ENCODE peak calls at places on chromosomes 3 and 15, in nine cellular contexts. B, E, M, O, G, A, R, Y and X are unnamed samples. For H3K4me1, the result is how much of the 10 kb centered on the place peaks cover.

GRCh38 chr3:157174265-157174615 is 14.3 kb upstream of the CCNL1 start:
- DNase-seq in B (peak), E (no peak), M (no peak), O (peak), G (no peak), A (no peak), R (no peak), Y (peak), X (no peak)

GRCh38 chr3:14253022-14253761 is 74.6 kb downstream of the LSM3 start:
- DNase-seq in B (peak), E (no peak), M (no peak), O (no peak), G (no peak), A (no peak), R (no peak), Y (no peak), X (no peak)

GRCh38 chr3:117814975-117815374 is 1105.4 kb downstream of the TUSC7 start:
- DNase-seq in B (no peak), E (no peak), M (no peak), O (no peak), G (no peak), A (no peak), R (no peak), Y (no peak), X (no peak)

GRCh38 chr3:4997946-4998345 is 18.7 kb downstream of the BHLHE40 start:
- DNase-seq in B (no peak), E (no peak), M (no peak), O (no peak), G (no peak), A (peak), R (no peak), Y (no peak), X (no peak)

GRCh38 chr15:41061667-41062066 is 54.4 kb downstream of the INO80 start:
- DNase-seq in B (no peak), E (no peak), M (no peak), O (no peak), G (no peak), A (no peak), R (no peak), Y (no peak), X (no peak)

GRCh38 chr3:183537295-183537730 is 18.2 kb downstream of the KLHL6 start:
- DNase-seq in B (peak), E (peak), M (no peak), O (no peak), G (peak), A (no peak), R (no peak), Y (no peak), X (no peak)

GRCh38 chr15:75648156-75649000 is 666 bp downstream of the SNX33 start:
- DNase-seq in B (peak), E (peak), M (peak), O (peak), G (peak), A (no peak), R (no peak), Y (peak), X (no peak)

GRCh38 chr3:18780941-18781340 is 355.8 kb upstream of the SATB1 start:
- DNase-seq in B (no peak), E (no peak), M (no peak), O (no peak), G (no peak), A (no peak), R (no peak), Y (no peak), X (no peak)

GRCh38 chr3:64902991-64903390 is 215.2 kb upstream of the ADAMTS9 start:
- DNase-seq in B (peak), E (no peak), M (no peak), O (no peak), G (no peak), A (no peak), R (no peak), Y (no peak), X (no peak)

GRCh38 chr15:58454950-58455401 is 23.2 kb downstream of the LIPC start:
- DNase-seq in B (no peak), E (no peak), M (no peak), O (no peak), G (no peak), A (no peak), R (no peak), Y (no peak), X (no peak)

GRCh38 chr15:58459562-58459961 is 27.8 kb downstream of the LIPC start:
- DNase-seq in B (no peak), E (peak), M (no peak), O (no peak), G (peak), A (no peak), R (no peak), Y (no peak), X (no peak)

GRCh38 chr15:58458076-58458475 is 26.3 kb downstream of the LIPC start:
- DNase-seq in B (peak), E (peak), M (no peak), O (no peak), G (no peak), A (no peak), R (no peak), Y (no peak), X (no peak)

GRCh38 chr15:58459045-58459444 is 27.3 kb downstream of the LIPC start:
- DNase-seq in B (no peak), E (no peak), M (no peak), O (no peak), G (no peak), A (no peak), R (no peak), Y (no peak), X (no peak)

GRCh38 chr15:58457466-58457965 is 25.7 kb downstream of the LIPC start:
- DNase-seq in B (no peak), E (no peak), M (no peak), O (no peak), G (no peak), A (no peak), R (no peak), Y (no peak), X (no peak)
- H3K4me1 ChIP-seq in B (under half), E (under half), M (under half), O (under half), G (half or more), A (under half), R (under half), Y (under half), X (under half)

GRCh38 chr15:78046796-78047341 is 30.6 kb downstream of the TBC1D2B start:
- DNase-seq in B (no peak), E (no peak), M (no peak), O (no peak), G (no peak), A (no peak), R (no peak), Y (no peak), X (no peak)
- H3K4me1 ChIP-seq in B (half or more), E (half or more), M (under half), O (under half), G (half or more), A (half or more), R (under half), Y (under half), X (half or more)

GRCh38 chr15:28960979-28961378 is 75.2 kb downstream of the APBA2 start:
- DNase-seq in B (no peak), E (no peak), M (no peak), O (no peak), G (no peak), A (no peak), R (no peak), Y (no peak), X (no peak)
- H3K4me1 ChIP-seq in B (under half), E (under half), M (under half), O (under half), G (under half), A (under half), R (under half), Y (under half), X (under half)

DNA sequence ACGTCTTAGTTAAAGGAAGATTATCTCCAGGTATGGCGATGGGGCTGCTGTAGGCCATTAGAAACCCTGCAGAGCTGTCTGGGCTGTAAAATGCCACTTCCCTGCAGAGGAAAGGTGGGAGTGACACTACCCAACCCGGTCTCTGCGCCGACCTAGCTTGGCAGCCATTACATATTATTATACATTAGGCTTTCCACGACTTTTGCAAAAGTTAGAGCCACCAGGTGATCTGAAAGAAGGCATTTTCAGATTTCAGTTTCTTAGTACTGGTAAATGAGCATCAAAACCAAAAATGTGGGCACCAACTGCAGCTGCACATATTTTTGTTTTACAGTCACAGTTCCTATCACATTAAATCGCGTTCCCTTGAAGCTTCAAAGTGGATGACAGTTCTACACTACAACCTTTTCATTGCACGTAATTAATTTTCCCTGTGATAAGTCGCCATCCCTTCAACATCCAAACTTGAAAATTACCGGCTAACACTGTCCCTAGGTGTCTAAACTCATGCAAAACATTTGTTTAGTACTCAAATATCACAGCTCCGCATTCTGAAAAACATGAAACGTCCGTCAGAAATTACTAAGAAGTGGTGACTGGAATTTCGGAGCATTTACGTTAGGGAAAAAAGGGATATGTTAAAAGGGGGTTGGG is 81.3 kb upstream of the CHD2 start:
- DNase-seq in B (no peak), E (no peak), M (no peak), O (no peak), G (no peak), A (no peak), R (no peak), Y (no peak), X (no peak)
- H3K4me1 ChIP-seq in B (under half), E (under half), M (under half), O (half or more), G (under half), A (under half), R (under half), Y (half or more), X (half or more)

DNA sequence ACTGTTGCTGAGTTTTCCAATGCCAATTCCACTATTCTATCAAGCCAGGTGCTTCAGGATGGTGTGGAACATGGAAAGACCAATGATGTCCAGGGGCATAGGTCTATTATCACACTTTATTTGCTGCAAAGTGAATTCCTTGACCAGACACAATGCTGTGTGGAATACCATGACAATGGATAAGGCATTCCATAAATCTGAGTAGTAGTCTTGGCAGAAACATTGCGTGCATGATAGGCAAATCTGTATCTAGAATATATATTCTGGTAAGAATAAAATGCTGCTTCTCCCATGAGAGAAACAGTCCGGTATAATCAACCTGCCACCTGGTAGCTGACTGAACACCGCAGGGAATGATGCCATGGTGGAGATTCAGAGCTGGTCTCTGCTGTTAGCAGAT is 70.0 kb upstream of the ALDH1A3 start:
- DNase-seq in B (no peak), E (no peak), M (no peak), O (no peak), G (no peak), A (no peak), R (no peak), Y (no peak), X (no peak)
- H3K4me1 ChIP-seq in B (under half), E (under half), M (under half), O (under half), G (under half), A (under half), R (under half), Y (under half), X (under half)

GRCh38 chr15:34809186-34809585 is 13.8 kb upstream of the ACTC1 start:
- DNase-seq in B (no peak), E (no peak), M (no peak), O (no peak), G (no peak), A (no peak), R (no peak), Y (no peak), X (no peak)
- H3K4me1 ChIP-seq in B (under half), E (under half), M (under half), O (under half), G (under half), A (under half), R (under half), Y (under half), X (under half)

GRCh38 chr3:48521635-48522034 is 17.7 kb upstream of the SHISA5 start:
- DNase-seq in B (no peak), E (no peak), M (no peak), O (no peak), G (no peak), A (no peak), R (no peak), Y (no peak), X (no peak)

GRCh38 chr3:48516571-48516970 is 12.6 kb upstream of the SHISA5 start:
- DNase-seq in B (no peak), E (no peak), M (no peak), O (no peak), G (no peak), A (no peak), R (no peak), Y (no peak), X (no peak)

GRCh38 chr3:48518069-48518468 is 14.1 kb upstream of the SHISA5 start:
- DNase-seq in B (no peak), E (no peak), M (no peak), O (no peak), G (no peak), A (no peak), R (no peak), Y (no peak), X (no peak)

GRCh38 chr3:48519244-48519643 is 15.3 kb upstream of the SHISA5 start:
- DNase-seq in B (no peak), E (no peak), M (no peak), O (no peak), G (no peak), A (no peak), R (no peak), Y (no peak), X (no peak)

GRCh38 chr3:48518755-48519154 is 14.8 kb upstream of the SHISA5 start:
- DNase-seq in B (no peak), E (no peak), M (no peak), O (no peak), G (no peak), A (no peak), R (no peak), Y (no peak), X (no peak)
- H3K4me1 ChIP-seq in B (under half), E (under half), M (under half), O (under half), G (under half), A (under half), R (under half), Y (under half), X (half or more)

GRCh38 chr15:91182096-91182495 is 82.0 kb downstream of the SV2B start:
- DNase-seq in B (no peak), E (no peak), M (no peak), O (no peak), G (no peak), A (no peak), R (no peak), Y (no peak), X (no peak)

GRCh38 chr15:91183630-91184029 is 83.6 kb downstream of the SV2B start:
- DNase-seq in B (no peak), E (no peak), M (no peak), O (no peak), G (no peak), A (no peak), R (no peak), Y (no peak), X (no peak)

GRCh38 chr15:91192285-91193058 is 92.4 kb downstream of the SV2B start:
- DNase-seq in B (no peak), E (no peak), M (no peak), O (no peak), G (no peak), A (no peak), R (no peak), Y (no peak), X (no peak)

GRCh38 chr15:91184441-91184840 is 84.4 kb downstream of the SV2B start:
- DNase-seq in B (no peak), E (no peak), M (no peak), O (no peak), G (no peak), A (no peak), R (no peak), Y (no peak), X (no peak)

GRCh38 chr15:91186892-91187644 is 87.0 kb downstream of the SV2B start:
- DNase-seq in B (peak), E (no peak), M (no peak), O (peak), G (no peak), A (no peak), R (peak), Y (peak), X (peak)
- H3K4me1 ChIP-seq in B (under half), E (under half), M (under half), O (under half), G (under half), A (under half), R (under half), Y (under half), X (under half)

GRCh38 chr3:50627407-50628051 is 10.6 kb downstream of the MAPKAPK3 start:
- DNase-seq in B (peak), E (peak), M (peak), O (peak), G (peak), A (no peak), R (no peak), Y (peak), X (no peak)
- H3K4me1 ChIP-seq in B (under half), E (half or more), M (under half), O (under half), G (half or more), A (half or more), R (under half), Y (under half), X (half or more)